ENCODE peak calls at places on chromosomes 16 and 17, in six cellular contexts. One of them, this sample, is unnamed.

GRCh38 chr17:47895254-47895855 is 681 bp upstream of the SP2 start:
- DNase-seq in uterus: no peak
- DNase-seq in IMR-90: peak
- DNase-seq in DND-41: no peak
- DNase-seq in left ventricle myocardium inferior: no peak
- DNase-seq in stomach: peak
- DNase-seq in this sample: no peak

GRCh38 chr16:47538472-47538871 is 77.3 kb downstream of the PHKB start:
- DNase-seq in uterus: no peak
- DNase-seq in IMR-90: no peak
- DNase-seq in DND-41: no peak
- DNase-seq in left ventricle myocardium inferior: no peak
- DNase-seq in stomach: no peak
- DNase-seq in this sample: no peak

GRCh38 chr17:82358467-82359350 is at the start of gene TEX19:
- DNase-seq in uterus: no peak
- DNase-seq in IMR-90: no peak
- DNase-seq in DND-41: peak
- DNase-seq in left ventricle myocardium inferior: no peak
- DNase-seq in stomach: no peak
- DNase-seq in this sample: no peak

GRCh38 chr16:77723108-77723514 is 797 bp downstream of the NUDT7 start:
- DNase-seq in uterus: peak
- DNase-seq in IMR-90: peak
- DNase-seq in DND-41: peak
- DNase-seq in left ventricle myocardium inferior: peak
- DNase-seq in stomach: no peak
- DNase-seq in this sample: no peak

GRCh38 chr16:3138823-3139426 is 4.1 kb downstream of the ZNF213 start:
- DNase-seq in uterus: no peak
- DNase-seq in IMR-90: no peak
- DNase-seq in DND-41: no peak
- DNase-seq in left ventricle myocardium inferior: no peak
- DNase-seq in stomach: no peak
- DNase-seq in this sample: no peak

GRCh38 chr17:81846743-81847689 is 12.2 kb upstream of the PPP1R27 start:
- DNase-seq in uterus: no peak
- DNase-seq in IMR-90: no peak
- DNase-seq in DND-41: no peak
- DNase-seq in left ventricle myocardium inferior: no peak
- DNase-seq in stomach: no peak
- DNase-seq in this sample: no peak

GRCh38 chr17:3921853-3922319 is 5.6 kb upstream of the P2RX1 start:
- DNase-seq in uterus: no peak
- DNase-seq in IMR-90: no peak
- DNase-seq in DND-41: no peak
- DNase-seq in left ventricle myocardium inferior: no peak
- DNase-seq in stomach: no peak
- DNase-seq in this sample: no peak

GRCh38 chr16:24318670-24319069 is 62.5 kb downstream of the CACNG3 start:
- DNase-seq in uterus: no peak
- DNase-seq in IMR-90: no peak
- DNase-seq in DND-41: no peak
- DNase-seq in left ventricle myocardium inferior: no peak
- DNase-seq in stomach: no peak
- DNase-seq in this sample: no peak

GRCh38 chr17:43146649-43147048 is 21.5 kb upstream of the BRCA1 start:
- DNase-seq in uterus: no peak
- DNase-seq in IMR-90: no peak
- DNase-seq in DND-41: no peak
- DNase-seq in left ventricle myocardium inferior: no peak
- DNase-seq in stomach: no peak
- DNase-seq in this sample: no peak

GRCh38 chr17:43831633-43832032 is 1.3 kb downstream of the MPP3 start:
- DNase-seq in uterus: no peak
- DNase-seq in IMR-90: no peak
- DNase-seq in DND-41: no peak
- DNase-seq in left ventricle myocardium inferior: peak
- DNase-seq in stomach: no peak
- DNase-seq in this sample: no peak

GRCh38 chr16:73040136-73040535 is 7.8 kb downstream of the ZFHX3 start:
- DNase-seq in uterus: no peak
- DNase-seq in IMR-90: no peak
- DNase-seq in DND-41: no peak
- DNase-seq in left ventricle myocardium inferior: no peak
- DNase-seq in stomach: no peak
- DNase-seq in this sample: no peak

GRCh38 chr17:2972749-2973148 is 90.7 kb downstream of the OR1D5 start:
- DNase-seq in uterus: no peak
- DNase-seq in IMR-90: peak
- DNase-seq in DND-41: no peak
- DNase-seq in left ventricle myocardium inferior: no peak
- DNase-seq in stomach: no peak
- DNase-seq in this sample: no peak

GRCh38 chr17:39618252-39618913 is 8.4 kb upstream of the PPP1R1B start:
- DNase-seq in uterus: no peak
- DNase-seq in IMR-90: no peak
- DNase-seq in DND-41: no peak
- DNase-seq in left ventricle myocardium inferior: no peak
- DNase-seq in stomach: no peak
- DNase-seq in this sample: peak

GRCh38 chr17:79160980-79161621 is 86.5 kb downstream of the ENGASE start:
- DNase-seq in uterus: no peak
- DNase-seq in IMR-90: no peak
- DNase-seq in DND-41: peak
- DNase-seq in left ventricle myocardium inferior: no peak
- DNase-seq in stomach: no peak
- DNase-seq in this sample: no peak

GRCh38 chr16:26729917-26730541 is 336.7 kb upstream of the C16orf82 start:
- DNase-seq in uterus: no peak
- DNase-seq in IMR-90: no peak
- DNase-seq in DND-41: no peak
- DNase-seq in left ventricle myocardium inferior: no peak
- DNase-seq in stomach: no peak
- DNase-seq in this sample: no peak

GRCh38 chr16:64238576-64238975 is 883.3 kb downstream of the CDH11 start:
- DNase-seq in uterus: no peak
- DNase-seq in IMR-90: peak
- DNase-seq in DND-41: no peak
- DNase-seq in left ventricle myocardium inferior: no peak
- DNase-seq in stomach: no peak
- DNase-seq in this sample: peak

GRCh38 chr17:58329035-58329807 is 626 bp upstream of the TSPOAP1 start:
- DNase-seq in uterus: no peak
- DNase-seq in IMR-90: no peak
- DNase-seq in DND-41: peak
- DNase-seq in left ventricle myocardium inferior: peak
- DNase-seq in stomach: peak
- DNase-seq in this sample: no peak

GRCh38 chr17:72975509-72975908 is 117.0 kb downstream of the SLC39A11 start:
- DNase-seq in uterus: no peak
- DNase-seq in IMR-90: no peak
- DNase-seq in DND-41: no peak
- DNase-seq in left ventricle myocardium inferior: no peak
- DNase-seq in stomach: no peak
- DNase-seq in this sample: no peak

GRCh38 chr17:48093341-48094045 is 7.8 kb downstream of the CBX1 start:
- DNase-seq in uterus: no peak
- DNase-seq in IMR-90: no peak
- DNase-seq in DND-41: no peak
- DNase-seq in left ventricle myocardium inferior: no peak
- DNase-seq in stomach: no peak
- DNase-seq in this sample: no peak

GRCh38 chr16:21949713-21950260 is 3.4 kb upstream of the UQCRC2 start:
- DNase-seq in uterus: no peak
- DNase-seq in IMR-90: no peak
- DNase-seq in DND-41: no peak
- DNase-seq in left ventricle myocardium inferior: no peak
- DNase-seq in stomach: no peak
- DNase-seq in this sample: no peak

GRCh38 chr17:47733414-47734288 is 615 bp downstream of the TBX21 start:
- DNase-seq in uterus: no peak
- DNase-seq in IMR-90: no peak
- DNase-seq in DND-41: no peak
- DNase-seq in left ventricle myocardium inferior: no peak
- DNase-seq in stomach: no peak
- DNase-seq in this sample: no peak

DNA sequence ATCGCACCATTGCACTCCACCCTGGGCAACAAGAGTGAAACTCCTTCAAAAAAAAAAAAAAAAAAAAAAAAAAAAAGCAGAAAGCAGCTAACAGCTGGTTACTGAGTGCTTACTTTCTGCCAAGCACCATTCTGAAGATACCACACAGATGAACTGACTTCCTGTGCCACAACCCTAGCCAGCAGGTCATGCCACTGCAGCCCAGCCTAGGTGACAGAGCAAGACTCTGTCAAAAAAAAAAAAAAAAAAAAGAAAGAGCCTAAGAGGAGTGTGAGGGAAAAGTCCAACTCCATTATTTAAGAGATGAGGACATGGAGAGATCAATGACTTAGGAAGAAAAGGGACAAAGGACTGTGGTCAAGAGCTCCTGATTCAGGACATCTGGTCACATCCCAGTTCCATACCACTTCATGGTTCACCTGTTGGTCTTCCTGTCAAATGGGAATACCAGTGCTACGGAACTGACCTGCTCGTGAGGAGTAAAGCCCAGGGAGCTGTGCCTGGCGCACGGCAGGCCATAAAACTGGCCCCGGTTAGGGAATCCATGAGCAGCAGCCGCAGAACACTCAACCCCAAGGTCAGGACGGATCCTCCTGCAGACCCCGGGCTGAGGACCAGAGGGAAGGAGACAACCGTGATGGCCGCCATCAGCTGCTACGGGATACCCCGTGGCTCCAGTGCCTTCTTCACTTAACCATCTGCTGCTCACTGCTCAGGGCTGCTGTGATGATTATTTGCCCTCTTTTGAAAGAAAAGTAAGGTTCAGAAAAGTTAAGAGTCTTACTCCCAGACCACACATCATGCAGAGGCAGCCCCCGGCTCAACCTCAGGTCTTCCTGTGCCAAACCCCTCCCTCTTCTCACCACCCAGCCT is 950 bp downstream of the KLHDC4 start:
- DNase-seq in uterus: no peak
- DNase-seq in IMR-90: no peak
- DNase-seq in DND-41: peak
- DNase-seq in left ventricle myocardium inferior: no peak
- DNase-seq in stomach: no peak
- DNase-seq in this sample: no peak
- H3K27ac ChIP-seq in uterus: no peak
- H3K27ac ChIP-seq in IMR-90: peak
- H3K27ac ChIP-seq in DND-41: peak
- H3K27ac ChIP-seq in left ventricle myocardium inferior: peak
- H3K27ac ChIP-seq in stomach: peak
- H3K27ac ChIP-seq in this sample: peak

DNA sequence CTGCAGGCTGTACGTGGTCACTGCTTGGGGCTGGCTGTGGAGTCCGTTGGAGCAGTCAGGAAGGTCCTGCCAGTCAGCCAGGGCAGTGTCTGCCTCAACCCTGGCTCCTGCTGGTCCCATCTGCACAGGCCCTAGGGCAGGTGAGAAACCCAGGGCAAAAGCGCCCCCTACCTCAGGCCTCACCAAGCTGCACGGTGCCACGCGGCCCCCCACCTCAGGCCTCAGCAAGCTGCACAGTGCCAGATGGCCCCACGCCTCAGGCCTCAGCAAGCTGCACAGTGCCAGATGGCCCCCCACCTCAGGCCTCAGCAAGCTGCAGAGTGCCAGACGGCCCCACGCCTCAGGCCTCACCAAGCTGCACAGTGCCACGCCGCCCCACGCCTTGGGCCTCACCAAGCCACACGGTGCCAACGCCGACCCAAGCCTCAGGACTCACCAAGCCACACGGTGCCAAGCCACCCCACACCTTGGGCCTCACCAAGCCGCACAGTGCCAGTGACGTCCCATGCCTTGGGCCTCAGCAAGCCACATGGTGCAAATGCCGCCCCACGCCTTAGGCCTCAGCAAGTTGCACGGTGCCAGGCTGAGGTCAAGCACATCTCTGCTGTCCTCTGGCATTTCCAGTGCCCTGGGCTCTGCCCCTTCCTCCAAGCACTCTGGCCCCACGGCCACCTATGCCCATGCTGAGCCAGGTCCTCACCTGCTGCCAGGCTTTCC is 5.5 kb downstream of the TMEM204 start:
- DNase-seq in uterus: no peak
- DNase-seq in IMR-90: no peak
- DNase-seq in DND-41: no peak
- DNase-seq in left ventricle myocardium inferior: no peak
- DNase-seq in stomach: no peak
- DNase-seq in this sample: no peak
- TF ChIP-seq CTCF in uterus: no peak
- TF ChIP-seq CTCF in IMR-90: no peak
- TF ChIP-seq CTCF in DND-41: peak
- TF ChIP-seq CTCF in left ventricle myocardium inferior: peak
- TF ChIP-seq CTCF in stomach: no peak
- TF ChIP-seq CTCF in this sample: no peak

DNA sequence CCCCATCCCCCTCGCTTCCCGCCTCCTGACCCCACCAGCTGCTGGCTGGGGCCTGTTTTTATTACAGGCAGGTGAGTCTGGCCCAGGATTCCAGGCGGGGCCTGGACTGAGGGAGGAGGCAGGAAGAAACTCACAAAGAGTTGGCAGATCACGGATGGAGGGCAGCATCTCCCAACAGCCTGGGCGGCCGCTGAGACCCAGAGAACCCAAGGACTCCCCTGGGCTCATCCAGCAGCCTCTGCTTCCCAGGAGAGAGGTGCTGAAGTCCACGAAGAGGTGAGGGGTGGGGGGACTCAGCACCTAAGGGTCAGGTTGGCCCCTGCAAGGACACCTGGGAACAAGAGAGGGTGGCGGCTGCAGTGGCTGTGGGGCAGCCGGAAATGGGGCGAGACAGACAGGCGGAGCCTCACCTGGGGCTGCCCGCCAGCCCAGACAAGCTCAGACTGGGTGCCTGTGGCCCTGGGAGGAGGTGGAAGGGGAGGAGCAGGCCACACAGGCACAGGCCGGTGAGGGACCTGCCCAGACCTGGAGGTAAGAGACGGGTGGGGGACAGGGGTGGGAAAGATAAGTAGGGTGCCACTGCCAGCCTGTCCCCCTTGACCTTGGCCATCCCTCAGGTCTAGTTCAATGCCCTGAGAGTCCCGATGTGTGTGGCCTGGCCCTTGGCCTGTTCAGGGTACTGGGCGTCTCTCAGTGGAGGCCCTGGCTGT is 8.7 kb upstream of the ADGRG1 start:
- DNase-seq in uterus: peak
- DNase-seq in IMR-90: no peak
- DNase-seq in DND-41: no peak
- DNase-seq in left ventricle myocardium inferior: no peak
- DNase-seq in stomach: peak
- DNase-seq in this sample: peak
- H3K27ac ChIP-seq in uterus: no peak
- H3K27ac ChIP-seq in IMR-90: no peak
- H3K27ac ChIP-seq in DND-41: no peak
- H3K27ac ChIP-seq in left ventricle myocardium inferior: no peak
- H3K27ac ChIP-seq in stomach: peak
- H3K27ac ChIP-seq in this sample: peak

DNA sequence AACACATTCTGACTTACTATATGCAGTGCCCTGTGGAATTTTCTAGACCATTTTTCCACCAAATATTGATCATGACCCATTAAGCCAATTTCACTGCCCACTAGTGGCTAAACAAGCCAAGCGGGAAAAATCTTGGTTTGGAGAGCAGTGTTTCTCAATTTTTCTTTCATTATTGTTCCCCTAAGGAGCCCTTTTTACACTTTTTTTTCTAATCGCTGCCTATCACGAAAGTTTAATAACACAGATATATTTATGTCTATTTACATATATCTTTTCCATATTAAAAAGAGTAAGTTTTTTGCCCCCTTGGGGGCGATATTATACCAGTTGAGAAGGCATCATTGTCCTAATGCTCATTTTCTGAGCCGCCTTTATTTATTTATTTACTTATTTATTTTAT is 10.8 kb upstream of the TLCD3B start:
- DNase-seq in uterus: no peak
- DNase-seq in IMR-90: peak
- DNase-seq in DND-41: no peak
- DNase-seq in left ventricle myocardium inferior: no peak
- DNase-seq in stomach: no peak
- DNase-seq in this sample: no peak
- TF ChIP-seq CTCF in uterus: peak
- TF ChIP-seq CTCF in IMR-90: peak
- TF ChIP-seq CTCF in DND-41: peak
- TF ChIP-seq CTCF in left ventricle myocardium inferior: peak
- TF ChIP-seq CTCF in stomach: peak
- TF ChIP-seq CTCF in this sample: peak